ENCODE peak calls at places on chromosomes 11 and 22, in five cellular contexts. H, I, B, U and O are unnamed samples.

GRCh38 chr11:115664313-115664712 is 160.1 kb upstream of the CADM1 start:
- DNase-seq in B (no peak), U (no peak), I (no peak), H (no peak), O (no peak)

GRCh38 chr11:46210133-46210636 is 67.3 kb upstream of the CREB3L1 start:
- DNase-seq in I (no peak), B (peak; percentile 38), H (no peak), U (no peak), O (no peak)

GRCh38 chr11:66118847-66119246 is 48.8 kb downstream of the PACS1 start:
- DNase-seq in H (no peak), B (no peak), U (no peak), I (no peak), O (no peak)

GRCh38 chr11:12001152-12001551 is 7.3 kb downstream of the DKK3 start:
- DNase-seq in B (no peak), I (no peak), H (no peak), U (no peak), O (no peak)

GRCh38 chr11:44751066-44751465 is 24.3 kb downstream of the TSPAN18 start:
- DNase-seq in I (no peak), U (no peak), B (no peak), H (no peak), O (no peak)

GRCh38 chr11:119422505-119423416 is at the start of gene THY1:
- DNase-seq in B (no peak), U (no peak), H (no peak), I (no peak), O (no peak)

GRCh38 chr11:88656960-88657738 is 319.6 kb upstream of the CTSC start:
- DNase-seq in I (no peak), H (no peak), B (no peak), U (no peak), O (no peak)

GRCh38 chr11:69888671-69889076 is 69.5 kb upstream of the FGF3 start:
- DNase-seq in B (peak; percentile 43), I (peak; percentile 88), U (peak; percentile 53), H (peak; percentile 69), O (peak; percentile 49)

GRCh38 chr22:38429460-38430128 is 25.4 kb downstream of the KCNJ4 start:
- DNase-seq in U (no peak), H (no peak), I (no peak), B (no peak), O (no peak)

GRCh38 chr11:57761301-57762234 is at the start of gene CTNND1:
- DNase-seq in B (peak; percentile 87), I (peak; percentile 92), H (peak; percentile 88), U (peak; percentile 84), O (peak; percentile 86)

GRCh38 chr22:46578824-46579561 is 41.2 kb upstream of the GRAMD4 start:
- DNase-seq in U (peak; percentile 71), H (no peak), I (peak; percentile 66), B (peak; percentile 82), O (peak; percentile 55)

GRCh38 chr11:19939415-19939929 is 220.8 kb downstream of the DBX1 start:
- DNase-seq in I (no peak), H (no peak), B (no peak), U (no peak), O (no peak)

GRCh38 chr11:120337896-120338840 is 2.0 kb downstream of the ARHGEF12 start:
- DNase-seq in B (no peak), H (no peak), U (no peak), I (no peak), O (no peak)

GRCh38 chr11:59556115-59556882 is 45.0 kb downstream of the OR4D9 start:
- DNase-seq in U (peak; percentile 31), H (peak; percentile 62), B (peak; percentile 33), I (no peak), O (peak; percentile 62)

GRCh38 chr11:7578276-7578955 is 64.6 kb downstream of the PPFIBP2 start:
- DNase-seq in I (no peak), U (no peak), H (no peak), B (no peak), O (no peak)
- H3K4me1 ChIP-seq in I (peaks cover 51% of the 10 kb centered on the region), U (peaks cover 81% of the 10 kb centered on the region), H (peaks cover 33% of the 10 kb centered on the region), B (peaks cover 58% of the 10 kb centered on the region), O (peaks cover 6% of the 10 kb centered on the region)

DNA sequence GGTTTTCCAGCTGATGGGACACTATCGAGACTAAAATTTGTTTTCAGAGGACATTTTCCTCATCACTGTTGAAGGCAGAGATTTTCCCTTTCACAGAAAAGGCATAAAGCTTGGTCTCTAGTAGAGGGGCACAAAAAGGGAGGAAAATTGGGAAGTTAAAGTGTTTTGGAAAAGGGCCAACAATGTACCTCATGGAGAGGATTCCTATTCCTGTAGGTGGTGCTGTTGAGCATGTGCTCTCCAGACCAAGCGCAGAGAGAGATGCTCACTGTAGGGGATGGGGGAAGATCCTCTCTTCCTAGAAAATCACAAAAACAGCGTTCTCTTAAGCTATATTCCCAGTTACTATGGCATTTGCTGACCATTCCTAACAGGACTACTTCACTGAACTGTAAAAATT is 44.9 kb downstream of the OR4C46 start:
- DNase-seq in U (no peak), H (no peak), I (no peak), B (no peak), O (no peak)
- TF ChIP-seq CTCF in U (no peak), H (no peak), I (no peak), B (no peak), O (no peak)

GRCh38 chr11:86482684-86483083 is 108.0 kb downstream of the CCDC81 start:
- DNase-seq in U (no peak), B (no peak), H (no peak), I (no peak), O (no peak)
- H3K4me1 ChIP-seq in U (peaks cover 52% of the 10 kb centered on the region), B (no peaks in the 10 kb centered on the region), H (peaks cover 2% of the 10 kb centered on the region), I (no peaks in the 10 kb centered on the region), O (peaks cover 23% of the 10 kb centered on the region)

GRCh38 chr11:73409431-73409830 is 33.2 kb downstream of the RELT start:
- DNase-seq in U (no peak), H (no peak), B (no peak), I (no peak), O (no peak)
- TF ChIP-seq CTCF in U (no peak), H (no peak), B (no peak), I (no peak), O (no peak)

DNA sequence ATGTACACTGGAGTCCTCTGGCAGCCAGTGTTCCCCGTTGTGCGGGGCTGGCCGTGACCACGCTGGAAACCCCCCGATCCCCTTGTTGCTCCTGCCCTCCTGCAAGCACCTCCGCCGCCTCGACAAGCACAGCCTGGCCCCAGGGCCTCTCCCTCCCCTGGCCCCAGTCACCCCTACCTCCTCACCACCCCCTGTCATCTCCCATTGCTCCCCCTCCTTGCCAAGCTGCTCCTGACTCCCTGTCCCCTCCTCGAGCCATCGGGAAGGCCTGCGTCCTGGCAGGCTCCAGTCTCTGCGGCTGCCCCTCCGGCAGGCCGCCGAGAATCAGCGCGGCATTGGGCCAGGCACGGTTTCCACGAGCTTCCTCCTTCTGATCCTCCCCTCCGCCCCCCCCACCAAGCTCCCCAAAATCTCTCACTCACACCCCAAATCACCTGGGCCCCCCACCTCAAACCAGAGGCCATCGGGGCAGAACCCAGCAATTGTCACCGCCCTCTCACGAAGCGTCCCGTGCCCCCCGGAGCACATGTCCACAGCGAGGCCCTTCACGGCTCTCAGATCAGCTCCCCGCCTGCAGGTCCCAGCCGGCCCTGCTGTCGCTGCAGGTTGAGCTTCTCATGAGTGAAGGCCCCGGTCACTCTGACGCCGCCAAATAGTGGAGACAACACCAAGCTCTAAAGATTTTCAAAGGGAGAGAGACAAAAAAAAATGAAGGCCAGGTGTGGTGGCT is 5.7 kb upstream of the LSP1 start:
- DNase-seq in H (no peak), B (no peak), I (no peak), U (no peak), O (no peak)
- H3K4me1 ChIP-seq in H (peaks cover 4% of the 10 kb centered on the region), B (peaks cover 28% of the 10 kb centered on the region), I (no peaks in the 10 kb centered on the region), U (peaks cover 40% of the 10 kb centered on the region), O (peaks cover 12% of the 10 kb centered on the region)

GRCh38 chr22:44701824-44702478 is at the start of gene PRR5:
- DNase-seq in H (peak; percentile 75), B (peak; percentile 85), I (peak; percentile 85), U (peak; percentile 74), O (no peak)

GRCh38 chr22:44701187-44701586 is 817 bp upstream of the PRR5 start:
- DNase-seq in I (no peak), U (no peak), B (no peak), H (no peak), O (no peak)

GRCh38 chr22:44704159-44705021 is 2.4 kb downstream of the PRR5 start:
- DNase-seq in B (no peak), U (no peak), I (no peak), H (no peak), O (no peak)

GRCh38 chr22:44703269-44703870 is 1.4 kb downstream of the PRR5 start:
- DNase-seq in B (no peak), U (no peak), H (no peak), I (no peak), O (no peak)

DNA sequence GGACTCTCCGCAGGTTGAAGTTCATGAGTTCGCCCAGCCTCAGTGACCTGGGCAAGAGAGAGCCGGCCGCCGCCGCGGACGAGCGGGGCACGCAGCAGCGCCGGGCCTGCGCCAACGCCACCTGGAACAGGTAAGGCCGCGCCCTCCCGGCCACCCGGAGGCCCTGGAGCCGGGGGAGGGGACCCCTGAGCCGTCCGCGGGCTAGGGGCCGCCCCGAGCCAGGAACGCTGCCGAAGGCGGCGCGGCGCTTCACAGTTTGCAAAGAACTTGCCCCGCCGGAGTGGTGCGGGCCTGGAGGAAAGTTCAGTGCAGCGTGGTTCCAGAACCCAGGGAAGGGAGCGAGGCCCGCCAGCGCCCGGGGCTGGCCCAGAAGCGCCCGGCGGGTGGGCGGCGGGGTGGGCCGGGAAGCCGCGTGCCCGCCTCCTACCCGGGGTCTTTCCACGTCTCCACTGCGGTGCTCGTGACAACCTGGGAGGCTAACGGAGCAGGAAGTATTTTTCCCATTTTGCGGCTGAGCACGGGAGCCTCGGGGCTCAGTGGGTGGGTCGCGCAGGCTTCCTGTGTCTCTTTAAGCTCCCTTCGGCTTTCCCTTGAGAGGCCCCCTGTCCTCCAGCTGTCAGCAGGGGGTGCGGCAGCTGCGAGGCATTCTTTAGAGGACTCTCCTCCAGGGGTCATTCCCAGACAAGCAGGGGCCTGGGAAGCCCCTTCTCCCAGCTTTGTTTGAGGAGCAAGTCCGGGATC is 645 bp downstream of the PRR5 start:
- DNase-seq in U (no peak), H (no peak), B (no peak), I (peak; percentile 46), O (peak; percentile 60)
- TF ChIP-seq CTCF in U (no peak), H (no peak), B (peak; percentile 8), I (no peak), O (peak; percentile 5)